ENCODE peak calls at places on chromosome 17, in nine cellular contexts. M, R, L, A, S, C, D, K and H are unnamed samples. For H3K9me3, the result is how much of the 10 kb centered on the place peaks cover.

GRCh38 chr17:49695698-49696232 is 12.0 kb downstream of the SLC35B1 start:
- DNase-seq in M (no peak), R (no peak), L (no peak), A (no peak), S (no peak), C (no peak), D (no peak), K (no peak), H (no peak)

GRCh38 chr17:32266389-32267269 is 997 bp downstream of the RHBDL3 start:
- DNase-seq in M (no peak), R (no peak), L (no peak), A (no peak), S (no peak), C (peak), D (no peak), K (no peak), H (no peak)

GRCh38 chr17:4635823-4636375 is 5.6 kb downstream of the ALOX15 start:
- DNase-seq in M (no peak), R (no peak), L (no peak), A (no peak), S (no peak), C (no peak), D (no peak), K (peak), H (no peak)

GRCh38 chr17:6420173-6420641 is 14.7 kb downstream of the AIPL1 start:
- DNase-seq in M (peak), R (no peak), L (no peak), A (no peak), S (no peak), C (peak), D (no peak), K (no peak), H (no peak)

GRCh38 chr17:31099051-31099450 is 4.3 kb downstream of the NF1 start:
- DNase-seq in M (no peak), R (no peak), L (no peak), A (no peak), S (no peak), C (no peak), D (no peak), K (no peak), H (no peak)

GRCh38 chr17:59807892-59808509 is 84.7 kb downstream of the TUBD1 start:
- DNase-seq in M (no peak), R (no peak), L (no peak), A (no peak), S (no peak), C (peak), D (no peak), K (no peak), H (no peak)

GRCh38 chr17:47870042-47870441 is 19.1 kb upstream of the SP6 start:
- DNase-seq in M (no peak), R (no peak), L (no peak), A (no peak), S (no peak), C (no peak), D (no peak), K (no peak), H (no peak)

GRCh38 chr17:37301288-37301687 is 74.5 kb upstream of the C17orf78 start:
- DNase-seq in M (no peak), R (no peak), L (peak), A (no peak), S (no peak), C (peak), D (no peak), K (no peak), H (no peak)

GRCh38 chr17:45775576-45776011 is 8.5 kb upstream of the CRHR1 start:
- DNase-seq in M (peak), R (no peak), L (peak), A (peak), S (no peak), C (no peak), D (no peak), K (no peak), H (no peak)

GRCh38 chr17:83144421-83145357 is 65.3 kb downstream of the METRNL start:
- DNase-seq in M (no peak), R (peak), L (peak), A (no peak), S (no peak), C (peak), D (no peak), K (no peak), H (no peak)

GRCh38 chr17:83145831-83146230 is 66.4 kb downstream of the METRNL start:
- DNase-seq in M (no peak), R (peak), L (no peak), A (no peak), S (no peak), C (no peak), D (no peak), K (no peak), H (no peak)

GRCh38 chr17:83147285-83147684 is 67.9 kb downstream of the METRNL start:
- DNase-seq in M (no peak), R (no peak), L (no peak), A (no peak), S (no peak), C (no peak), D (no peak), K (no peak), H (no peak)

GRCh38 chr17:83145358-83145738 is 65.9 kb downstream of the METRNL start:
- DNase-seq in M (no peak), R (no peak), L (no peak), A (no peak), S (no peak), C (no peak), D (no peak), K (no peak), H (no peak)

DNA sequence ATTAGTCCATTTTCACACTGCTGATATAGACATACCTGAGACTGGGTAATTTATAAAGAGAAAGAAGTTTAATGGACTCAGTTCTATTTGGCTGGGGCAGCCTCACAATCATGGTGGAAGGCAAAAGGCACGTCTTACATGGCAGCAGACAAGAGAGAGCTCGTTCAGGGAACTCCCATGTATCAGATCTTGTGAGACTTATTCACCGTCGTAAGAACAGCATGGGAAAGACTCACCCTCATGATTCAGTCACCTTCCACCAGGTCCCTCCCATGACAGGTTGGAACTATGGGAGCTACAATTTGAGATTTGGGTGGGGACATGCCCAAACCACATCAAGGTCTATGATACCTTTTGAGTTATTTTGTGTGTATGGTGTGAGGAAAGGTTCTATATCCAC is 66.9 kb downstream of the METRNL start:
- DNase-seq in M (no peak), R (no peak), L (no peak), A (no peak), S (no peak), C (no peak), D (no peak), K (no peak), H (no peak)
- H3K9me3 ChIP-seq in M (under half), R (under half), L (under half), A (under half), S (under half), C (under half), D (under half), K (under half), H (under half)

GRCh38 chr17:54521137-54521536 is 379.5 kb upstream of the TOM1L1 start:
- DNase-seq in M (no peak), R (no peak), L (no peak), A (no peak), S (no peak), C (no peak), D (no peak), K (no peak), H (no peak)
- H3K9me3 ChIP-seq in M (under half), R (under half), L (under half), A (under half), S (under half), C (under half), D (under half), K (under half), H (under half)

DNA sequence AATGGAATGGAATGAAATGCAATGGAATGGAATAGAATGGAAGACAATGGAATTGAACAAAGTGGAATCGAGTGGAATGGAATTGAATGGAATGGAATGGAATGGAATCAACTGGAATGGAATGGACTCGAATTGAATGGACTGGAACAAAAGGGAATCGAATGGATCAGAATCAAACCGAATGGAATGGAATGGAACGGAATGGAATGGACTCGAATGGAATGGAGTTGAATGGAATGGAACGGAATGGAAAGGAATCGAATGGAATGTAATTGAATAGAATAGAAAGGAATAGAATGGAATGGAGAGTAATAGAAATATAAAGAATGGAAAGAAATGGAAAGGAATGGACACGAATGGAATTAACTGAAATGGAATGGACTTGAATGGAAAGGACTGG is 475.2 kb upstream of the WSB1 start:
- DNase-seq in M (no peak), R (no peak), L (no peak), A (no peak), S (peak), C (no peak), D (no peak), K (no peak), H (no peak)
- H3K9me3 ChIP-seq in M (under half), R (half or more), L (under half), A (half or more), S (half or more), C (under half), D (half or more), K (half or more), H (under half)

GRCh38 chr17:9670596-9670995 is 25.3 kb downstream of the USP43 start:
- DNase-seq in M (peak), R (no peak), L (no peak), A (no peak), S (no peak), C (no peak), D (no peak), K (no peak), H (no peak)
- H3K9me3 ChIP-seq in M (under half), R (under half), L (under half), A (under half), S (under half), C (under half), D (under half), K (under half), H (under half)

GRCh38 chr17:80659651-80660050 is 115.0 kb downstream of the RPTOR start:
- DNase-seq in M (no peak), R (no peak), L (no peak), A (no peak), S (no peak), C (no peak), D (no peak), K (no peak), H (no peak)

GRCh38 chr17:80656590-80656989 is 112.0 kb downstream of the RPTOR start:
- DNase-seq in M (no peak), R (no peak), L (no peak), A (no peak), S (no peak), C (no peak), D (no peak), K (no peak), H (no peak)

GRCh38 chr17:80658821-80659220 is 114.2 kb downstream of the RPTOR start:
- DNase-seq in M (no peak), R (no peak), L (no peak), A (no peak), S (no peak), C (no peak), D (no peak), K (no peak), H (no peak)

GRCh38 chr17:80655588-80655987 is 111.0 kb downstream of the RPTOR start:
- DNase-seq in M (no peak), R (no peak), L (no peak), A (no peak), S (no peak), C (no peak), D (no peak), K (no peak), H (no peak)

DNA sequence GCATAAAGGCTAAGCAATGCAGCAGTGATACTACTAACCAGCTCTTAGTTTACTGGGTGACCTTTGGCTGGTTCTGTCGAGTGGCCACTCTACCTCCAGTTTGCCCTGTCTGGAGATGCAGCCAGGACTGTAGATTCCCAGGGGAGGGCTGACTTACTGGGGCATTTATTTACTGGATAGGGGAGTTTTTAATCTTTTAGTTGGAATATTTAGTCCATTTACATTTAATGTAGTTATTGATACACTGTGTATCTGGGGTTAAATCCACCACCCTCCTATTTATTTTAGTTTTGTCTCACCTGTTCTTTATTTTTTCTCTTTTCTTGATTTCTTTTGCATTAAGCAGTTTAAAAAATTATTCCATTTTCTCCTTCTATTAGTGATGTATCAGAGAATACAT is 112.9 kb downstream of the RPTOR start:
- DNase-seq in M (no peak), R (no peak), L (no peak), A (no peak), S (no peak), C (no peak), D (no peak), K (no peak), H (no peak)
- H3K9me3 ChIP-seq in M (under half), R (under half), L (under half), A (under half), S (under half), C (under half), D (under half), K (under half), H (under half)

GRCh38 chr17:27088767-27089078 is 205.2 kb upstream of the WSB1 start:
- DNase-seq in M (no peak), R (no peak), L (no peak), A (no peak), S (no peak), C (no peak), D (no peak), K (no peak), H (no peak)

GRCh38 chr17:27087935-27088766 is 205.8 kb upstream of the WSB1 start:
- DNase-seq in M (no peak), R (no peak), L (no peak), A (no peak), S (no peak), C (no peak), D (no peak), K (no peak), H (no peak)

GRCh38 chr17:27083408-27084185 is 210.3 kb upstream of the WSB1 start:
- DNase-seq in M (no peak), R (no peak), L (no peak), A (no peak), S (no peak), C (no peak), D (no peak), K (no peak), H (no peak)

GRCh38 chr17:27085517-27085916 is 208.4 kb upstream of the WSB1 start:
- DNase-seq in M (no peak), R (no peak), L (no peak), A (no peak), S (no peak), C (no peak), D (no peak), K (no peak), H (no peak)

DNA sequence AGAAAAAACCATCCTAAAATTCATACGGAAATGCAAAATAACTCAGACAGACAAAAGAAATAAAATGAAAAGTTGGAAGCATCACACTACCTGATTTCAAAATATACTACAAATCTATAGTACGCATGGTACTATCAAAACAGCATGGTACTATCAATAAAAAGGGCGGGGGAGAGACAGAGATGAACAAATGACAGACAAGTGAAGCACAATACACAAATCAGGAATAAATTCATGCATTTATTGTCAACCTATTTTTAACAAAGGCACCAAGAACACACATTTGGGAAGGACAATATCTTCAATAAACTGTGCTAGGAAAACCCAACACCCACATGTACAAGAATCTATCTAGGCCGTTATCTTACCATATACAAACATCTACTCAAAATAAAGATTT is 207.4 kb upstream of the WSB1 start:
- DNase-seq in M (no peak), R (no peak), L (no peak), A (no peak), S (no peak), C (no peak), D (no peak), K (no peak), H (no peak)
- H3K9me3 ChIP-seq in M (under half), R (under half), L (under half), A (under half), S (under half), C (under half), D (under half), K (under half), H (under half)